ENCODE peak calls at places on chromosomes 13 and 19, in seven cellular contexts. Y, K, M, J, T, V and G are unnamed samples.

GRCh38 chr19:31160346-31160926 is 188.8 kb downstream of the TSHZ3 start:
- DNase-seq in J (no peak), K (no peak), V (no peak), Y (no peak), T (no peak), M (no peak), G (no peak)

GRCh38 chr13:52845334-52845761 is 3.1 kb downstream of the PCDH8 start:
- DNase-seq in K (no peak), J (no peak), V (no peak), T (no peak), Y (no peak), M (peak; percentile 50), G (no peak)

GRCh38 chr13:39655041-39655568 is 357 bp upstream of the COG6 start:
- DNase-seq in M (peak; percentile 2), J (peak; percentile 1), K (no peak), V (no peak), T (no peak), Y (no peak), G (no peak)

GRCh38 chr19:35013047-35013819 is 13.1 kb downstream of the GRAMD1A start:
- DNase-seq in J (peak; percentile 65), M (peak; percentile 94), T (peak; percentile 48), V (peak; percentile 33), K (no peak), Y (no peak), G (no peak)

GRCh38 chr13:105721056-105721455 is 814.4 kb downstream of the EFNB2 start:
- DNase-seq in Y (no peak), T (no peak), K (no peak), V (no peak), M (no peak), J (no peak), G (no peak)

GRCh38 chr13:86932935-86933334 is 738.2 kb upstream of the SLITRK5 start:
- DNase-seq in K (peak; percentile 43), T (no peak), Y (no peak), V (peak; percentile 27), M (no peak), J (no peak), G (no peak)

GRCh38 chr19:10010247-10010691 is at the start of gene COL5A3:
- DNase-seq in Y (no peak), K (no peak), M (peak; percentile 51), T (no peak), J (no peak), V (no peak), G (no peak)

GRCh38 chr19:39145180-39145953 is 19.8 kb downstream of the PAK4 start:
- DNase-seq in T (peak; percentile 86), J (no peak), Y (no peak), M (no peak), V (no peak), K (no peak), G (no peak)

GRCh38 chr19:50794074-50794777 is 4.0 kb downstream of the ACP4 start:
- DNase-seq in J (peak; percentile 80), M (peak; percentile 70), K (no peak), Y (no peak), V (no peak), T (no peak), G (no peak)

GRCh38 chr13:110546933-110547332 is 14.6 kb downstream of the RAB20 start:
- DNase-seq in M (no peak), Y (no peak), T (peak; percentile 80), J (peak; percentile 18), K (no peak), V (no peak), G (peak; percentile 84)

DNA sequence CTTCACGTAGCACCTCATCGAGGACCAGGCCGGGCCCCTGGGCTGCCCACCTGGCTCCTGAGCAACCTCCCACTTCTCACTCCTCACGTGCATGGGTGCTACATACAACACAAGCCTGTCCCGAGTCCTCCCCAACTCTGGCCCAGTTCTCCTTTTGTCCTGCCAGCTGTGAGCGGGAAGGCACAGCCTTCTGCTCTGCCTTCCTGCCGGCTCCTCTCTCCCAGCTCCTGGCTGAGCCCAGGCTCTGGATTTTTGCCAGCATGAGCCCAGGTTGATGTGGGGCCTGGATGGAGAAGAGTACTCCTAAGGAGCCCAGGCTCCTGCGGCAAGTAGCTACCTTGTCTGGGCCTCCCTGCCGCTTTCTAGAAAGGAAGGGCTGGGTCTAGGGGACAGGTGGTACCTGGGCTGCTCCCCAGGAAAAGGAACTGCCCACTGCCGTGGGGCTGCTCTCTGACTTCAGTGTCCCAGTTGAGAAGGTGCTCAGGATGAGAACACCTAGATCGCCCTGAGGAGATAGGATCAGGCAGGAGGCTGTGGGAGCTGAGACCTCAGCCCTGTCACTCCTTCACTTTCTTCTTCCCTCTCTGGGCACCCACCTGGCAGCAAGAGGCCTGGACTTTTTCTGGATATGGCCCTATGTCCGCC is 23.6 kb downstream of the LYL1 start:
- DNase-seq in Y (no peak), K (no peak), T (no peak), J (no peak), V (no peak), M (no peak), G (no peak)
- TF ChIP-seq YY1 in Y (no peak), K (no peak), T (no peak), J (no peak), V (no peak), M (no peak), G (no peak)

DNA sequence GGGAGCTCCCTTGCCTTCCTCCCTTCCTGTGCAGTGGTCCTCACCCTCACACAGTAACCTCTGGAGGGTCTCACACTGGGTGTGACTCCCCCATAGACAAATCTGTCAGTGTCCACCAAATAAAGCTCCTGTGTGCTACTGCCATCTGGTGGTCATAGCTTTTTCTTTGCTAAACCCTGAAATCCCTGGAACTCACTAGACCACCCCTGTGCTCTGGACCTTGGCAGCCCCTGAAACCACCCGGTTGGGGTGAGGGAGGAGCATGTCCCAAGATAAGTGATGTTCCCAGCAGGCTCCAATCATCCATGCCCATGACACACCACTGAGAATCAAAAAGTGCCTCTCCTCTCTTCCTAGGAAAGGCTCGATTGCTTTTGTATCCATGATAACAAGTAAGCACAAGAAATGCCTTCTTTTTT is 6.5 kb upstream of the HSD17B14 start:
- DNase-seq in Y (no peak), J (peak; percentile 80), K (no peak), M (peak; percentile 80), T (peak; percentile 58), V (no peak), G (peak; percentile 46)
- TF ChIP-seq YY1 in Y (peak; percentile 27), J (no peak), K (no peak), M (no peak), T (no peak), V (no peak), G (no peak)

GRCh38 chr13:21046203-21046602 is 15.2 kb downstream of the LATS2 start:
- DNase-seq in T (no peak), M (no peak), K (no peak), Y (no peak), J (no peak), V (no peak), G (no peak)

GRCh38 chr13:21045101-21045500 is 16.3 kb downstream of the LATS2 start:
- DNase-seq in V (no peak), T (no peak), Y (no peak), J (no peak), K (no peak), M (no peak), G (no peak)

GRCh38 chr13:21048901-21049655 is 12.3 kb downstream of the LATS2 start:
- DNase-seq in M (no peak), K (no peak), J (no peak), Y (no peak), V (no peak), T (no peak), G (no peak)

GRCh38 chr13:21047087-21047486 is 14.3 kb downstream of the LATS2 start:
- DNase-seq in M (no peak), K (no peak), V (no peak), J (no peak), Y (no peak), T (no peak), G (no peak)

DNA sequence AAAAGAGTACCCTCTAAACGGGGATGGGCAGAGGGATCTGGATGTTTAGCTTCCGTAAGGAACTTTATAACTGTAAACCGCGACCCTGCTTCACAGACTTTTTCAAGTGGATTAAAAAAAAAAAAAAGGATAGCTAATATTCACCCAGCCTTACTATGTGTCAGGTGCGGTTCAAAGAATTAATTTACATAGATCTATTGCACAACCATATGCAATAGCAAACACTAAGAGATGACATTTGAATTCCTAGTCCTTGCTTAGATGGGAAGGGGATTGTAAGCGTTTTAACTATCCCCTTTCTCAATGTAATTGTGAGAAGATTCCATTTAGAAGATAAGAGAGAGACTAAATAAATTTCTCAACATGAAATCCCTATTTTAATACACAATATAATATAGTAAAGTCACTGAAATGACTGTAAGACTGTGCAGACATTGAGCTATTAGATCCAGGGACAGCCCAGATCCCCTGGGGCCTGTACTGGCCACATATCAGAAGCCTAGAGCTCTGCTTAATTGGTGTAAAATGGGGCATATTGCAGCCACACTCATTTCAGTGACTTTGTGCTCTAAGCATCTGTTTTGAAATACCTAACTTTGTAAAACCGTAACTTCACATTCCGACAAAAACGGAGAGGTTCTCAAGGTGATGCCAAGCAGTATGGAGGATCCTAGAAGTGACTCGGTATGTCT is 13.6 kb downstream of the LATS2 start:
- DNase-seq in Y (no peak), T (no peak), M (no peak), J (no peak), K (no peak), V (no peak), G (no peak)
- TF ChIP-seq YY1 in Y (no peak), T (no peak), M (no peak), J (no peak), K (no peak), V (no peak), G (no peak)

GRCh38 chr13:46388846-46389245 is 1.8 kb upstream of the RUBCNL start:
- DNase-seq in J (no peak), K (no peak), T (no peak), V (no peak), M (no peak), Y (no peak), G (no peak)

GRCh38 chr13:46385946-46386345 is 1.1 kb downstream of the RUBCNL start:
- DNase-seq in J (no peak), T (no peak), Y (no peak), M (no peak), K (no peak), V (no peak), G (no peak)

GRCh38 chr13:46386426-46386995 is 541 bp downstream of the RUBCNL start:
- DNase-seq in Y (no peak), M (peak; percentile 33), T (no peak), V (no peak), J (no peak), K (no peak), G (no peak)

GRCh38 chr13:46388308-46388707 is 1.3 kb upstream of the RUBCNL start:
- DNase-seq in V (no peak), J (no peak), T (no peak), K (no peak), Y (no peak), M (no peak), G (no peak)

DNA sequence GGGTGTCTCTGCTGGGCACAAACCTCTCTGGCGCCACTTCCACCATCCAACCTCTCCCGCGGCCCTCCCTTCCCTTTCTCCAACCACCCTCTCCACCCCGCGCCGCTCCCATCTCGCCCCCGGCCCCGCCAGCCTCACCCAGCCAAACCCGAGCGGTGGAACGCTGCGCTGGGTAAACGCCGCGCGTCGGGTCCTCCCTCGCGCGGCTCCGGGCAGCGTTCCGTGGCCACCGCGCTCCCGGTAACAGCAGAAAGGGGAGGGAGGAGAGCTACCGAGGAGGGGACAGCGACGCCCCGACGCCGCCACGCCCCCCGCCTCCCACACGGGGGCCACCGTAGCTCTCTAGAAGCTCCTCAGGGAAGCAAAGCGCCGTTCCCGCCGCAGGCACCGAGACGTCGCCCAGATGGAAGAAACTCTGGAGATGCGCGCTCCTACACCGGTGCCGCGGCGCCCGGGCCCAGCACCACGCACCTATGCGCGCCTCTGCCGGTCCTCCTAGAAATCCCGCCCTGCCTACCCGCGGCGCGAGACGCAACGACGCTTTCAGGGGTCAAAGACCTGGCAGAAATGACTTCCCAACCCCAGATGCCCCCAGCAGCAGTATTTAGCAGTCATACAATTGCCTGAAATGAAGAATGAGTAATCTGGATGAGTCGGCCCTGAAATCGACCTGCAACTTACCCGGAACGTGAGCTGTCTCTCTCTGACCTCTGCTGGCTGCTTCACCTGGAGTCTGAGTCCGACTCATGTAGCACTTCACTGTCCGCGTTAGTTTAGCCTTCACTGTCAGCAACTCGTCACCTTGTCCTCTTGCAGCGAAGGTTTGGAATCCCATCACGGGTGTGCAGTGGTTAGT is at the start of gene RUBCNL:
- DNase-seq in K (no peak), T (no peak), J (no peak), V (no peak), M (peak; percentile 74), Y (no peak), G (peak; percentile 26)
- TF ChIP-seq YY1 in K (no peak), T (no peak), J (no peak), V (no peak), M (no peak), Y (no peak), G (no peak)